ENCODE peak calls at places on chromosomes 16 and 17, in six cellular contexts. R, Z, D, O, Y and U are unnamed samples.

GRCh38 chr17:60371416-60371815 is 20.5 kb downstream of the USP32 start:
- DNase-seq in R (no peak), Z (no peak), D (no peak), O (no peak), Y (no peak), U (no peak)

GRCh38 chr17:51351890-51352289 is 91.5 kb downstream of the UTP18 start:
- DNase-seq in R (no peak), Z (peak), D (peak), O (peak), Y (no peak), U (no peak)

GRCh38 chr16:23962001-23962400 is 126.2 kb downstream of the PRKCB start:
- DNase-seq in R (no peak), Z (no peak), D (no peak), O (no peak), Y (no peak), U (no peak)

GRCh38 chr16:80682435-80683070 is 121.8 kb downstream of the CDYL2 start:
- DNase-seq in R (no peak), Z (no peak), D (peak), O (peak), Y (peak), U (no peak)

GRCh38 chr17:43021739-43022512 is at the start of gene VAT1:
- DNase-seq in R (peak), Z (peak), D (peak), O (peak), Y (no peak), U (no peak)

GRCh38 chr16:66988197-66988788 is at the start of gene CES4A:
- DNase-seq in R (no peak), Z (no peak), D (peak), O (no peak), Y (no peak), U (no peak)

GRCh38 chr16:11254913-11255736 is 879 bp downstream of the SOCS1 start:
- DNase-seq in R (peak), Z (peak), D (peak), O (no peak), Y (no peak), U (no peak)

GRCh38 chr16:72198021-72198420 is 26.1 kb upstream of the PMFBP1 start:
- DNase-seq in R (peak), Z (peak), D (peak), O (peak), Y (peak), U (no peak)

GRCh38 chr16:27198451-27199234 is 4.7 kb upstream of the KDM8 start:
- DNase-seq in R (peak), Z (no peak), D (no peak), O (no peak), Y (no peak), U (no peak)

GRCh38 chr16:3835089-3835602 is 45.4 kb downstream of the CREBBP start:
- DNase-seq in R (no peak), Z (no peak), D (no peak), O (no peak), Y (no peak), U (no peak)

GRCh38 chr17:33674685-33675084 is 381.6 kb upstream of the ASIC2 start:
- DNase-seq in R (peak), Z (peak), D (peak), O (peak), Y (peak), U (peak)

GRCh38 chr17:28896884-28897768 is at the start of gene FLOT2:
- DNase-seq in R (peak), Z (peak), D (peak), O (peak), Y (no peak), U (peak)

GRCh38 chr16:56279132-56279531 is 87.8 kb downstream of the GNAO1 start:
- DNase-seq in R (no peak), Z (no peak), D (no peak), O (no peak), Y (no peak), U (no peak)

GRCh38 chr16:59993101-59993500 is 1259.0 kb upstream of the GOT2 start:
- DNase-seq in R (no peak), Z (no peak), D (no peak), O (no peak), Y (no peak), U (no peak)